ENCODE peak calls at places on chromosomes 16 and 17, in nine cellular contexts. One of them, this sample, is unnamed.

GRCh38 chr16:12025926-12026325 is 49.4 kb downstream of the SNX29 start:
- DNase-seq in pancreas: no peak
- DNase-seq in left lung: no peak
- DNase-seq in neural progenitor cell: no peak
- DNase-seq in fibroblast of lung: no peak
- DNase-seq in IMR-90: no peak
- DNase-seq in esophagus muscularis mucosa: no peak
- DNase-seq in astrocyte of the spinal cord: no peak
- DNase-seq in coronary artery: no peak
- DNase-seq in this sample: no peak

GRCh38 chr17:63998050-63998720 is at the start of gene PRR29:
- DNase-seq in pancreas: peak; percentile 92
- DNase-seq in left lung: peak; percentile 76
- DNase-seq in neural progenitor cell: peak; percentile 96
- DNase-seq in fibroblast of lung: peak; percentile 53
- DNase-seq in IMR-90: peak; percentile 31
- DNase-seq in esophagus muscularis mucosa: no peak
- DNase-seq in astrocyte of the spinal cord: no peak
- DNase-seq in coronary artery: no peak
- DNase-seq in this sample: peak; percentile 54

GRCh38 chr16:31537362-31537921 is 9.7 kb downstream of the AHSP start:
- DNase-seq in pancreas: peak; percentile 56
- DNase-seq in left lung: no peak
- DNase-seq in neural progenitor cell: peak; percentile 48
- DNase-seq in fibroblast of lung: no peak
- DNase-seq in IMR-90: no peak
- DNase-seq in esophagus muscularis mucosa: no peak
- DNase-seq in astrocyte of the spinal cord: no peak
- DNase-seq in coronary artery: no peak
- DNase-seq in this sample: no peak

GRCh38 chr17:73532441-73532901 is 111.8 kb downstream of the SDK2 start:
- DNase-seq in pancreas: no peak
- DNase-seq in left lung: no peak
- DNase-seq in neural progenitor cell: no peak
- DNase-seq in fibroblast of lung: no peak
- DNase-seq in IMR-90: no peak
- DNase-seq in esophagus muscularis mucosa: no peak
- DNase-seq in astrocyte of the spinal cord: no peak
- DNase-seq in coronary artery: no peak
- DNase-seq in this sample: no peak

GRCh38 chr16:29192329-29193247 is 207.7 kb downstream of the LAT start:
- DNase-seq in pancreas: peak; percentile 40
- DNase-seq in left lung: no peak
- DNase-seq in neural progenitor cell: no peak
- DNase-seq in fibroblast of lung: no peak
- DNase-seq in IMR-90: no peak
- DNase-seq in esophagus muscularis mucosa: no peak
- DNase-seq in astrocyte of the spinal cord: no peak
- DNase-seq in coronary artery: peak; percentile 66
- DNase-seq in this sample: no peak

GRCh38 chr16:6160871-6161270 is 1063.3 kb upstream of the EEF2KMT start:
- DNase-seq in pancreas: no peak
- DNase-seq in left lung: no peak
- DNase-seq in neural progenitor cell: no peak
- DNase-seq in fibroblast of lung: no peak
- DNase-seq in IMR-90: no peak
- DNase-seq in esophagus muscularis mucosa: no peak
- DNase-seq in astrocyte of the spinal cord: peak; percentile 29
- DNase-seq in coronary artery: no peak
- DNase-seq in this sample: no peak

GRCh38 chr17:4796550-4796915 is 569 bp downstream of the PSMB6 start:
- DNase-seq in pancreas: no peak
- DNase-seq in left lung: no peak
- DNase-seq in neural progenitor cell: peak; percentile 70
- DNase-seq in fibroblast of lung: peak; percentile 33
- DNase-seq in IMR-90: peak; percentile 35
- DNase-seq in esophagus muscularis mucosa: no peak
- DNase-seq in astrocyte of the spinal cord: peak; percentile 48
- DNase-seq in coronary artery: no peak
- DNase-seq in this sample: peak; percentile 41

GRCh38 chr16:11411059-11411550 is 65.8 kb downstream of the RMI2 start:
- DNase-seq in pancreas: peak; percentile 69
- DNase-seq in left lung: no peak
- DNase-seq in neural progenitor cell: no peak
- DNase-seq in fibroblast of lung: no peak
- DNase-seq in IMR-90: no peak
- DNase-seq in esophagus muscularis mucosa: no peak
- DNase-seq in astrocyte of the spinal cord: no peak
- DNase-seq in coronary artery: no peak
- DNase-seq in this sample: no peak

GRCh38 chr17:19544366-19544765 is 10.7 kb downstream of the SLC47A1 start:
- DNase-seq in pancreas: no peak
- DNase-seq in left lung: no peak
- DNase-seq in neural progenitor cell: no peak
- DNase-seq in fibroblast of lung: no peak
- DNase-seq in IMR-90: no peak
- DNase-seq in esophagus muscularis mucosa: no peak
- DNase-seq in astrocyte of the spinal cord: no peak
- DNase-seq in coronary artery: no peak
- DNase-seq in this sample: no peak

GRCh38 chr17:19551148-19551547 is 17.5 kb downstream of the SLC47A1 start:
- DNase-seq in pancreas: no peak
- DNase-seq in left lung: no peak
- DNase-seq in neural progenitor cell: no peak
- DNase-seq in fibroblast of lung: no peak
- DNase-seq in IMR-90: no peak
- DNase-seq in esophagus muscularis mucosa: no peak
- DNase-seq in astrocyte of the spinal cord: no peak
- DNase-seq in coronary artery: no peak
- DNase-seq in this sample: no peak

GRCh38 chr17:19542247-19542646 is 8.6 kb downstream of the SLC47A1 start:
- DNase-seq in pancreas: no peak
- DNase-seq in left lung: no peak
- DNase-seq in neural progenitor cell: no peak
- DNase-seq in fibroblast of lung: no peak
- DNase-seq in IMR-90: no peak
- DNase-seq in esophagus muscularis mucosa: no peak
- DNase-seq in astrocyte of the spinal cord: no peak
- DNase-seq in coronary artery: no peak
- DNase-seq in this sample: no peak

GRCh38 chr17:19549746-19550623 is 16.3 kb downstream of the SLC47A1 start:
- DNase-seq in pancreas: no peak
- DNase-seq in left lung: no peak
- DNase-seq in neural progenitor cell: no peak
- DNase-seq in fibroblast of lung: no peak
- DNase-seq in IMR-90: no peak
- DNase-seq in esophagus muscularis mucosa: no peak
- DNase-seq in astrocyte of the spinal cord: no peak
- DNase-seq in coronary artery: no peak
- DNase-seq in this sample: no peak

GRCh38 chr17:19546289-19547065 is 12.8 kb downstream of the SLC47A1 start:
- DNase-seq in pancreas: no peak
- DNase-seq in left lung: peak; percentile 56
- DNase-seq in neural progenitor cell: peak; percentile 20
- DNase-seq in fibroblast of lung: no peak
- DNase-seq in IMR-90: no peak
- DNase-seq in esophagus muscularis mucosa: no peak
- DNase-seq in astrocyte of the spinal cord: no peak
- DNase-seq in coronary artery: no peak
- DNase-seq in this sample: no peak
- TF ChIP-seq CTCF in pancreas: no peak
- TF ChIP-seq CTCF in left lung: no peak
- TF ChIP-seq CTCF in neural progenitor cell: peak; percentile 23
- TF ChIP-seq CTCF in fibroblast of lung: no peak
- TF ChIP-seq CTCF in IMR-90: no peak
- TF ChIP-seq CTCF in esophagus muscularis mucosa: no peak
- TF ChIP-seq CTCF in astrocyte of the spinal cord: no peak
- TF ChIP-seq CTCF in coronary artery: no peak
- TF ChIP-seq CTCF in this sample: peak; percentile 35

DNA sequence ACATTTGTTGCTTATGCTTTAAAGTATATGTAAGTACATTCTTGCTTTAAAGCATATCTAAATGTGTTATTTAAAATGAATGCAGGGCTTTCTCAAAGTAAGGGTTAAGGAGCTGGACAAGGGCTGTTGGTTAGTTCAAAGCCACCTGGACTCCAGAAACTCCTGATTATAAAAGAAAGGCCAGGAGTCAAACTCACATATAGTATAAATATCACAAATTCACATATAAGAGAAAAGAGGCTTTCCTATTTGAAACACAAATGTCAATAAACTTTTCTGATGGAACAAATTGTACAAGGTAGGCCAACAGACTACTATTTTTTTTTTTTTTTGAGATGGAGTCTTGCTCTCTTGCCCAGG is 84.5 kb upstream of the CORO6 start:
- DNase-seq in pancreas: no peak
- DNase-seq in left lung: no peak
- DNase-seq in neural progenitor cell: no peak
- DNase-seq in fibroblast of lung: no peak
- DNase-seq in IMR-90: no peak
- DNase-seq in esophagus muscularis mucosa: no peak
- DNase-seq in astrocyte of the spinal cord: no peak
- DNase-seq in coronary artery: no peak
- DNase-seq in this sample: no peak
- H3K4me3 ChIP-seq in pancreas: no peak overlapping the region
- H3K4me3 ChIP-seq in left lung: no peak overlapping the region
- H3K4me3 ChIP-seq in neural progenitor cell: no peak overlapping the region
- H3K4me3 ChIP-seq in fibroblast of lung: no peak overlapping the region
- H3K4me3 ChIP-seq in IMR-90: no peak overlapping the region
- H3K4me3 ChIP-seq in esophagus muscularis mucosa: no peak overlapping the region
- H3K4me3 ChIP-seq in astrocyte of the spinal cord: no peak overlapping the region
- H3K4me3 ChIP-seq in coronary artery: no peak overlapping the region
- H3K4me3 ChIP-seq in this sample: no peak overlapping the region

GRCh38 chr17:27950995-27951394 is 57.8 kb upstream of the LYRM9 start:
- DNase-seq in pancreas: no peak
- DNase-seq in left lung: no peak
- DNase-seq in neural progenitor cell: no peak
- DNase-seq in fibroblast of lung: no peak
- DNase-seq in IMR-90: no peak
- DNase-seq in esophagus muscularis mucosa: no peak
- DNase-seq in astrocyte of the spinal cord: no peak
- DNase-seq in coronary artery: no peak
- DNase-seq in this sample: no peak

GRCh38 chr17:27956601-27957445 is 63.7 kb upstream of the LYRM9 start:
- DNase-seq in pancreas: peak; percentile 61
- DNase-seq in left lung: no peak
- DNase-seq in neural progenitor cell: no peak
- DNase-seq in fibroblast of lung: no peak
- DNase-seq in IMR-90: peak; percentile 2
- DNase-seq in esophagus muscularis mucosa: no peak
- DNase-seq in astrocyte of the spinal cord: no peak
- DNase-seq in coronary artery: no peak
- DNase-seq in this sample: no peak

GRCh38 chr17:27952366-27952765 is 59.2 kb upstream of the LYRM9 start:
- DNase-seq in pancreas: no peak
- DNase-seq in left lung: no peak
- DNase-seq in neural progenitor cell: no peak
- DNase-seq in fibroblast of lung: no peak
- DNase-seq in IMR-90: no peak
- DNase-seq in esophagus muscularis mucosa: no peak
- DNase-seq in astrocyte of the spinal cord: no peak
- DNase-seq in coronary artery: no peak
- DNase-seq in this sample: no peak

GRCh38 chr17:27951872-27952271 is 58.7 kb upstream of the LYRM9 start:
- DNase-seq in pancreas: no peak
- DNase-seq in left lung: no peak
- DNase-seq in neural progenitor cell: no peak
- DNase-seq in fibroblast of lung: no peak
- DNase-seq in IMR-90: no peak
- DNase-seq in esophagus muscularis mucosa: no peak
- DNase-seq in astrocyte of the spinal cord: no peak
- DNase-seq in coronary artery: no peak
- DNase-seq in this sample: no peak

DNA sequence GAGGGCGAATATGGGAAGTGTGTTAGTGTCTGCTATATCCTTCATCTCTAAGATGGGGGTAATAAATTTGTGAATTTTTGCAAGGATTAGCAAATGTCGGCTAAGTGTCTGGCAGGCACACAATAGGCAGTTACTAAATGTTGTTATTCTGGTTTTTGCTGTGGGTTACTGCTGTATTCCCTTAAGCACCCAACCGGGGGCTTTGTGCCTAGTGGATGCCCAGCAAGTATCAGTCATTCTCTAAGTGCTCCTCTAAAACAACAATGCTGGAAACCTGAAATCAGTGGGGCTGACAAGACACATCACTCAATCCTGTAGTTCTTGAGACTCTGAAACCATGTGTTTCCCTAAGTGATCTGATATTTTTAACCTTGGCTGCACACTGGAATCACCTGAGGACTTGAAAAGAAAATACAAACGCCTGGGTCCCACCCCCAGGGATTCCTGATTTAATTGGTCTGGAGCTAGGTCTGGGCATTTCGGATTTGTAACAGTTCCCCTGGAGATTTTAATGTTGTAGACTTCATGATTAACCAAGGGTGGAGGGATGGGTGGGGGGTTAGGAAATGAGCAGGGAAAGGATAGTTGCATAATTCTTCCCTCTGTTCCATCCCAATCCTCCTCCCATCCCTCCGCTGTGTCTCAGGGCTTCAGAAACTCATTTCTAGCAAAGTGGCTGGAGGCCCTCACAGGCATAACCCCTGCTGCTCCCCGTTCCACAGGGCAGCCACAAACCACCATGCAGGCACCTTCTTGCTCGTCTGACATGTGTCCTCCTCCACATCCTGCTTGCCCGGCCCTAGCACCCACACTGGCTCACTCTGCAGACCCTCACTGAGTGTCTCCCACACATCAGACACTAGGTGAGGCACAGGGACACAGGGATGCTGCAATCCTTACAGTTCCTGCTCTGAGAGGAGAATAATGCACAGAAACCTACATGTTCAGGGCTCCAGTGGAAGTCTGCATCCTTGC is 61.6 kb upstream of the LYRM9 start:
- DNase-seq in pancreas: no peak
- DNase-seq in left lung: no peak
- DNase-seq in neural progenitor cell: no peak
- DNase-seq in fibroblast of lung: no peak
- DNase-seq in IMR-90: no peak
- DNase-seq in esophagus muscularis mucosa: no peak
- DNase-seq in astrocyte of the spinal cord: no peak
- DNase-seq in coronary artery: no peak
- DNase-seq in this sample: no peak
- TF ChIP-seq CTCF in pancreas: no peak
- TF ChIP-seq CTCF in left lung: no peak
- TF ChIP-seq CTCF in neural progenitor cell: no peak
- TF ChIP-seq CTCF in fibroblast of lung: no peak
- TF ChIP-seq CTCF in IMR-90: no peak
- TF ChIP-seq CTCF in esophagus muscularis mucosa: no peak
- TF ChIP-seq CTCF in astrocyte of the spinal cord: no peak
- TF ChIP-seq CTCF in coronary artery: no peak
- TF ChIP-seq CTCF in this sample: no peak

DNA sequence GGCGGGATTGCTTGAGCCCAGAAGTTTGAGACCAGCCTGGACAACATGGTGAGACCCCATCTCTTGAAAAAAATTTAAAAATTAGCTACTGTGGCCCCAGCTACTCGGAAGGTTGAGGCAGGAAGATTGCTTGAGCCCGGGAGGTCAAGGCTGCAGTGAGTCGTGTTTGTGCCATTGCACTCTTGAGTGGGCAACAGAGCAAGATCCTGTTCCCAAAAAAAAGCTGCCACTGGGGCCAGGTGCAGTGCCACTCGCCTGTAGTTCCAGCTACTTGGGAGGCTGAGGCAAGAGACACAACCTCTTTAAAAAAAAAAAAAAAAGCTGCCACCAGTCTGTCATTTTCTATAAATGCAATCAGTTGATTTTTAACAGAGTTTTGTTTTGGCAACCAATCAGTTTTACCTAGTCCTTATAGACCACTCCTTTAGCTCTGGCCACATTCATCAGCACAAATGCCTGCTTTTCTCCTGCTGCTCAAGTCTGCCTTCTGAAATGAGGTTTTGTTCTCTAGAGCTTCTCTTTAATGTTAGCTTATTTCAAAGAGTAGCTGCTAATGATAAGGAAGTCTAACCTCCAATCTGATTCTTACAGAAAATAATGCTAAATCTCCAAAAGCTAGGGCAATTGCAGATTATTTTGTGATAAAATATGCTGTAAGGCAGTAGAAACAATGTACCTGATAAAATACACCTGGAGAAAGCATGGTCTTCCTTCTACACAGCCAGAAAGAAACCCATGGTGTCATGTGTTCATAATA is 64.8 kb downstream of the TUBD1 start:
- DNase-seq in pancreas: no peak
- DNase-seq in left lung: no peak
- DNase-seq in neural progenitor cell: no peak
- DNase-seq in fibroblast of lung: no peak
- DNase-seq in IMR-90: no peak
- DNase-seq in esophagus muscularis mucosa: no peak
- DNase-seq in astrocyte of the spinal cord: peak; percentile 22
- DNase-seq in coronary artery: no peak
- DNase-seq in this sample: no peak
- H3K4me3 ChIP-seq in pancreas: peak overlapping the region; percentile 26
- H3K4me3 ChIP-seq in left lung: no peak overlapping the region
- H3K4me3 ChIP-seq in neural progenitor cell: no peak overlapping the region
- H3K4me3 ChIP-seq in fibroblast of lung: no peak overlapping the region
- H3K4me3 ChIP-seq in IMR-90: no peak overlapping the region
- H3K4me3 ChIP-seq in esophagus muscularis mucosa: no peak overlapping the region
- H3K4me3 ChIP-seq in astrocyte of the spinal cord: no peak overlapping the region
- H3K4me3 ChIP-seq in coronary artery: no peak overlapping the region
- H3K4me3 ChIP-seq in this sample: no peak overlapping the region

This sample was measured in fibroblast of villous mesenchyme.